ENCODE peak calls at places on chromosomes 13 and 19, in nine cellular contexts. S, X, A, F, E, P, H, Q and U are unnamed samples. For H3K4me1, the result is how much of the 10 kb centered on the place peaks cover.

GRCh38 chr19:50510700-50511068 is 307 bp downstream of the JOSD2 start:
- DNase-seq in S (no peak), X (no peak), A (no peak), F (no peak), E (no peak), P (no peak), H (no peak), Q (no peak), U (no peak)

GRCh38 chr13:37192986-37193385 is 87.5 kb upstream of the CSNK1A1L start:
- DNase-seq in S (no peak), X (no peak), A (no peak), F (no peak), E (no peak), P (no peak), H (no peak), Q (no peak), U (no peak)

GRCh38 chr19:44668985-44669764 is 2.1 kb upstream of the CEACAM19 start:
- DNase-seq in S (no peak), X (no peak), A (no peak), F (no peak), E (no peak), P (no peak), H (no peak), Q (no peak), U (no peak)

GRCh38 chr13:43528992-43529391 is 257.8 kb downstream of the ENOX1 start:
- DNase-seq in S (no peak), X (no peak), A (no peak), F (no peak), E (no peak), P (no peak), H (peak), Q (no peak), U (no peak)

GRCh38 chr13:108944760-108945159 is 315.3 kb downstream of the MYO16 start:
- DNase-seq in S (no peak), X (no peak), A (no peak), F (no peak), E (no peak), P (no peak), H (no peak), Q (no peak), U (no peak)

GRCh38 chr13:30607908-30608307 is 9.8 kb upstream of the USPL1 start:
- DNase-seq in S (no peak), X (no peak), A (no peak), F (no peak), E (no peak), P (no peak), H (peak), Q (peak), U (peak)

GRCh38 chr19:7366701-7367420 is 18.1 kb downstream of the ARHGEF18 start:
- DNase-seq in S (no peak), X (no peak), A (no peak), F (no peak), E (no peak), P (no peak), H (peak), Q (no peak), U (no peak)

GRCh38 chr19:19554074-19555023 is 16.3 kb downstream of the CILP2 start:
- DNase-seq in S (no peak), X (peak), A (peak), F (no peak), E (peak), P (peak), H (peak), Q (peak), U (peak)

GRCh38 chr19:46725859-46726393 is 9.0 kb upstream of the PRKD2 start:
- DNase-seq in S (no peak), X (no peak), A (no peak), F (no peak), E (no peak), P (no peak), H (no peak), Q (no peak), U (no peak)

GRCh38 chr19:54470276-54470887 is 2.7 kb downstream of the CDC42EP5 start:
- DNase-seq in S (no peak), X (no peak), A (no peak), F (no peak), E (no peak), P (no peak), H (no peak), Q (no peak), U (no peak)

GRCh38 chr19:13055213-13056051 is 47.2 kb downstream of the LYL1 start:
- DNase-seq in S (peak), X (peak), A (peak), F (peak), E (peak), P (peak), H (no peak), Q (no peak), U (peak)

GRCh38 chr13:97446448-97446847 is 12.5 kb downstream of the RAP2A start:
- DNase-seq in S (no peak), X (no peak), A (no peak), F (no peak), E (no peak), P (no peak), H (no peak), Q (no peak), U (no peak)

GRCh38 chr19:18771328-18772242 is 19.5 kb downstream of the COMP start:
- DNase-seq in S (no peak), X (peak), A (no peak), F (no peak), E (no peak), P (peak), H (no peak), Q (no peak), U (no peak)

GRCh38 chr13:97072297-97072696 is 78.0 kb upstream of the OXGR1 start:
- DNase-seq in S (no peak), X (no peak), A (no peak), F (no peak), E (no peak), P (no peak), H (no peak), Q (no peak), U (no peak)

GRCh38 chr19:27774827-27775226 is 1438.1 kb downstream of the UQCRFS1 start:
- DNase-seq in S (no peak), X (peak), A (no peak), F (no peak), E (no peak), P (peak), H (peak), Q (no peak), U (no peak)

GRCh38 chr19:50983625-50984292 is at the start of gene KLK7:
- DNase-seq in S (no peak), X (peak), A (no peak), F (no peak), E (no peak), P (no peak), H (no peak), Q (no peak), U (no peak)

GRCh38 chr13:97226788-97227627 is 4.9 kb downstream of the MBNL2 start:
- DNase-seq in S (no peak), X (peak), A (no peak), F (no peak), E (no peak), P (peak), H (peak), Q (peak), U (no peak)

GRCh38 chr19:959935-960502 is 24.1 kb upstream of the WDR18 start:
- DNase-seq in S (no peak), X (peak), A (no peak), F (no peak), E (no peak), P (peak), H (no peak), Q (no peak), U (no peak)

GRCh38 chr13:42567772-42568428 is 6.1 kb upstream of the TNFSF11 start:
- DNase-seq in S (no peak), X (peak), A (no peak), F (no peak), E (no peak), P (no peak), H (no peak), Q (no peak), U (no peak)

GRCh38 chr13:44698076-44698475 is 121.9 kb upstream of the TSC22D1 start:
- DNase-seq in S (no peak), X (no peak), A (no peak), F (no peak), E (no peak), P (no peak), H (no peak), Q (no peak), U (no peak)

GRCh38 chr19:38032951-38033350 is 125.9 kb downstream of the SIPA1L3 start:
- DNase-seq in S (no peak), X (no peak), A (no peak), F (no peak), E (no peak), P (no peak), H (no peak), Q (no peak), U (no peak)

GRCh38 chr19:41699968-41700323 is 8.5 kb upstream of the CEACAM5 start:
- DNase-seq in S (no peak), X (peak), A (no peak), F (no peak), E (no peak), P (peak), H (no peak), Q (peak), U (no peak)

GRCh38 chr13:46675016-46675415 is 121.9 kb downstream of the ESD start:
- DNase-seq in S (no peak), X (no peak), A (no peak), F (no peak), E (no peak), P (no peak), H (no peak), Q (no peak), U (no peak)

GRCh38 chr19:42323473-42323851 is 2.0 kb upstream of the MEGF8 start:
- DNase-seq in S (no peak), X (peak), A (no peak), F (no peak), E (no peak), P (peak), H (no peak), Q (peak), U (no peak)

GRCh38 chr13:42110410-42111155 is 62.1 kb downstream of the DGKH start:
- DNase-seq in S (peak), X (no peak), A (no peak), F (no peak), E (peak), P (no peak), H (peak), Q (no peak), U (no peak)

GRCh38 chr19:18278521-18279265 is 2.7 kb downstream of the JUND start:
- DNase-seq in S (peak), X (peak), A (no peak), F (no peak), E (no peak), P (no peak), H (peak), Q (peak), U (no peak)

GRCh38 chr13:31675521-31675953 is 63.8 kb upstream of the RXFP2 start:
- DNase-seq in S (no peak), X (no peak), A (no peak), F (no peak), E (peak), P (no peak), H (no peak), Q (no peak), U (no peak)

GRCh38 chr19:34480971-34481821 is at the start of gene WTIP:
- DNase-seq in S (peak), X (peak), A (peak), F (peak), E (peak), P (peak), H (no peak), Q (peak), U (peak)

GRCh38 chr13:24605923-24606372 is 74.3 kb upstream of the ATP12A start:
- DNase-seq in S (peak), X (peak), A (no peak), F (no peak), E (no peak), P (no peak), H (peak), Q (no peak), U (no peak)

GRCh38 chr19:11268783-11269267 is 6.5 kb upstream of the DOCK6 start:
- DNase-seq in S (no peak), X (no peak), A (no peak), F (no peak), E (peak), P (no peak), H (no peak), Q (peak), U (peak)

GRCh38 chr13:30805603-30806011 is 70.3 kb downstream of the ALOX5AP start:
- DNase-seq in S (peak), X (no peak), A (no peak), F (no peak), E (peak), P (no peak), H (no peak), Q (no peak), U (no peak)

GRCh38 chr19:39246951-39247669 is 1.5 kb downstream of the IFNL4 start:
- DNase-seq in S (no peak), X (peak), A (no peak), F (no peak), E (no peak), P (peak), H (no peak), Q (peak), U (no peak)

GRCh38 chr19:57620673-57621348 is 6.8 kb downstream of the ZNF134 start:
- DNase-seq in S (no peak), X (no peak), A (no peak), F (no peak), E (no peak), P (no peak), H (no peak), Q (no peak), U (no peak)
- TF ChIP-seq CTCF in S (no peak), X (no peak), A (no peak), F (no peak), E (no peak), P (no peak), H (no peak), Q (no peak), U (no peak)

GRCh38 chr13:93146584-93147292 is 79.9 kb upstream of the GPC6 start:
- DNase-seq in S (no peak), X (no peak), A (no peak), F (no peak), E (no peak), P (no peak), H (no peak), Q (no peak), U (no peak)
- H3K4me1 ChIP-seq in S (under half), X (under half), A (under half), F (under half), E (under half), P (under half), H (under half), Q (under half), U (under half)

GRCh38 chr13:25657062-25657588 is 285.4 kb downstream of the ATP8A2 start:
- DNase-seq in S (no peak), X (no peak), A (no peak), F (no peak), E (no peak), P (no peak), H (no peak), Q (no peak), U (no peak)

GRCh38 chr13:25654332-25654731 is 282.6 kb downstream of the ATP8A2 start:
- DNase-seq in S (no peak), X (no peak), A (no peak), F (no peak), E (no peak), P (no peak), H (no peak), Q (no peak), U (no peak)

GRCh38 chr13:25660996-25661395 is 289.2 kb downstream of the ATP8A2 start:
- DNase-seq in S (no peak), X (no peak), A (no peak), F (no peak), E (no peak), P (no peak), H (no peak), Q (no peak), U (no peak)

GRCh38 chr13:25662516-25662915 is 290.7 kb downstream of the ATP8A2 start:
- DNase-seq in S (no peak), X (no peak), A (no peak), F (no peak), E (no peak), P (no peak), H (no peak), Q (no peak), U (no peak)

DNA sequence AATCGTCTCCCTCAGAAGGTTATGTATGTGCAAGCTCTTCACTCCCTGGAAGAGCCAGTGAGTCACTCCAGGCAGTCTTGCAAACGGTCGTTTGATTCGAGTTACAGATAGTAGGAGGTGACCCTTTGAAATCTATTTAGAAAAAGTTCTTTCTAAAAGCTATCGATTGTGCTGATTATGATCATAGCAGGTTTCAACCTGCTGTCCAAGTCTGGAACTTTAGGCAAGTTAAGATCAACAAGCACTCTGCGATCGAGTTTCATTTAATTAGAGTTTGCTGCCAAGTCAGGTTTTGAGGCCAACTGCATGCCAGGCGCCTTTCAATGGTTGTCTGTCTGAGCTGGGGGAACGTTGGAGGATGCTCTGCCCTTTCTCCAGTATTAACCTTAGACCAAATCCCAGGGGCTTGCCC is 287.3 kb downstream of the ATP8A2 start:
- DNase-seq in S (no peak), X (no peak), A (no peak), F (no peak), E (no peak), P (no peak), H (no peak), Q (no peak), U (no peak)
- TF ChIP-seq CTCF in S (no peak), X (peak), A (no peak), F (no peak), E (no peak), P (no peak), H (no peak), Q (no peak), U (no peak)

DNA sequence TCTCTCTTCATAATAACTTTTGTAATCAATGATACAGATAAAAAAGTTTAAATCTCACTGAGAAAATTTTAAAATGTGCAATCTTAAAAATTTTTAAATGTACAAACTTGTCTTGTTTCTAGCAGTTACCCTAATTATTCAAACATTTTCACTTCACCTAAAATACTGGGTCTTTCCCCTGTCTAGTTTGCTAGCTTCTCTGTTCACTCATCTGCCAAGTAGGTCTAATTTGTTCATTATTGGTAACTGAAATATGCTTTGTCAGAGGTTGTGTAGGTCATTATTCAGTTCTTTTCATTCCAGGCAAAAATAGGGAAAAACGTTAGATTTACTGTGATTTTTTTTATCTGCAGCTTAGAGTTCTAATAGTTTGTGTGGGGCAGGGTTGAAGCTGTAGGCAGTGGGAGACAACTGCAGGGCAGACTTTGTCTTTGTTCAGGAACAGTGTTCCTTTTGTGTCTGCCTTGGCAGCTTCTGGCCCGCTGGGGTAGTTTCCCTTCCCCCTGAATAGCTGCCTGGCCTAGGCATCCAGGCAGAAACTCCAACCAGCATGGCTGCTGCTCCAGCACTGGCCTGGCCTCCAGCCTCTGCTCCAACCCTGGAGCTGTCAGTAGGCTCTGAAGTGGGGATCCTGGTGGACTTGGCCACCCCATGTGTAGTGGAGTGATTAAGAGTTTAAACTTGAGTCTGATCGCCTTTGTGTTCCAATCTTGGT is 48.5 kb downstream of the WDFY2 start:
- DNase-seq in S (peak), X (peak), A (no peak), F (no peak), E (no peak), P (peak), H (no peak), Q (no peak), U (no peak)
- H3K4me1 ChIP-seq in S (under half), X (under half), A (under half), F (under half), E (half or more), P (under half), H (under half), Q (under half), U (under half)

DNA sequence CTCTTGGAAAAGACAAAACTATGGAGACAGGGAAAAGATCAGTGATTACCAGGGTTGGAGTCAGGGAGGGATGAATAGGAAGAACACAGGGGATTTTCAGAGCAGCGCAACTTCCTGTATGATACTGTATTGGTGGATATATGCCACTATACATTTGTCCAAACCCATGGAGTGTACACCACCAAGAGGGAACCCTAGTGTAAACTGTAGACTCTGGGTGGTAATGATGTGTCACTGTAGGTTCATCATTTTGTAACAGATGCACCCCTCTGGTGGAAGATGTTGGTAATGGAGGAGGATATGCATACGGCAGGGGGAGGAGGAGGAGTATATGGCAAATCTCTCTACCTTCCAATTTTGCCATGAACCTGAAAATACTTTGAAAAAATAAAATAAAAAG is 68.1 kb downstream of the UFM1 start:
- DNase-seq in S (no peak), X (peak), A (no peak), F (no peak), E (peak), P (peak), H (no peak), Q (no peak), U (no peak)
- TF ChIP-seq CTCF in S (no peak), X (peak), A (no peak), F (no peak), E (peak), P (peak), H (peak), Q (peak), U (no peak)